ENCODE peak calls at places on chromosomes 6 and 20, in ten cellular contexts. W is DMS53, R is AG09319, Q is AG08395, P is M059J, G is anterior cingulate cortex, S is uterus, Z is hypothalamus, F is AG10803, A is NCI-H1436. H is an unnamed sample.

GRCh38 chr20:48231253-48231652 is 446.0 kb upstream of the SULF2 start:
- DNase-seq in W (no peak), R (no peak), Q (no peak), P (no peak), G (no peak), S (no peak), Z (no peak), F (no peak), A (no peak), H (no peak)

GRCh38 chr6:15077006-15077405 is 168.9 kb upstream of the JARID2 start:
- DNase-seq in W (no peak), R (no peak), Q (no peak), P (peak; percentile 20), G (no peak), S (no peak), Z (no peak), F (no peak), A (no peak), H (no peak)

GRCh38 chr20:5400164-5400762 is 83.5 kb upstream of the PROKR2 start:
- DNase-seq in W (peak; percentile 14), R (no peak), Q (no peak), P (peak; percentile 40), G (no peak), S (no peak), Z (no peak), F (peak; percentile 3), A (no peak), H (no peak)

GRCh38 chr20:19944772-19945459 is 72.2 kb upstream of the NAA20 start:
- DNase-seq in W (no peak), R (peak; percentile 61), Q (peak; percentile 17), P (peak; percentile 15), G (no peak), S (no peak), Z (no peak), F (peak; percentile 43), A (no peak), H (no peak)

GRCh38 chr6:10030942-10031537 is 383.8 kb downstream of the TFAP2A start:
- DNase-seq in W (peak; percentile 27), R (no peak), Q (peak; percentile 3), P (peak; percentile 47), G (no peak), S (no peak), Z (no peak), F (no peak), A (no peak), H (peak; percentile 33)

GRCh38 chr6:16739329-16739801 is 21.9 kb downstream of the ATXN1 start:
- DNase-seq in W (no peak), R (no peak), Q (no peak), P (peak; percentile 84), G (no peak), S (no peak), Z (no peak), F (peak; percentile 90), A (no peak), H (peak; percentile 53)

GRCh38 chr20:8148501-8148900 is 16.4 kb downstream of the PLCB1 start:
- DNase-seq in W (no peak), R (no peak), Q (no peak), P (no peak), G (no peak), S (no peak), Z (no peak), F (no peak), A (no peak), H (peak; percentile 49)

GRCh38 chr20:5606347-5606746 is 143.9 kb upstream of the SHLD1 start:
- DNase-seq in W (no peak), R (no peak), Q (no peak), P (no peak), G (no peak), S (no peak), Z (no peak), F (no peak), A (no peak), H (no peak)

GRCh38 chr20:62749851-62750445 is 41.3 kb downstream of the NTSR1 start:
- DNase-seq in W (no peak), R (no peak), Q (no peak), P (no peak), G (no peak), S (no peak), Z (no peak), F (no peak), A (no peak), H (no peak)

GRCh38 chr20:19254086-19254821 is 41.8 kb downstream of the SLC24A3 start:
- DNase-seq in W (no peak), R (peak; percentile 22), Q (peak; percentile 67), P (peak; percentile 91), G (no peak), S (peak; percentile 46), Z (no peak), F (peak; percentile 78), A (no peak), H (peak; percentile 73)

GRCh38 chr20:10453241-10453640 is 18.1 kb downstream of the SLX4IP start:
- DNase-seq in W (peak; percentile 86), R (no peak), Q (no peak), P (no peak), G (no peak), S (no peak), Z (no peak), F (no peak), A (no peak), H (no peak)

GRCh38 chr6:107999341-107999740 is 41.3 kb upstream of the SEC63 start:
- DNase-seq in W (no peak), R (no peak), Q (no peak), P (no peak), G (no peak), S (no peak), Z (no peak), F (no peak), A (no peak), H (no peak)

GRCh38 chr6:3453410-3453809 is 3.4 kb downstream of the SLC22A23 start:
- DNase-seq in W (no peak), R (no peak), Q (no peak), P (no peak), G (no peak), S (no peak), Z (no peak), F (no peak), A (no peak), H (no peak)

GRCh38 chr20:19934792-19935491 is 82.2 kb upstream of the NAA20 start:
- DNase-seq in W (peak; percentile 93), R (no peak), Q (peak; percentile 40), P (no peak), G (peak; percentile 62), S (peak; percentile 64), Z (peak; percentile 47), F (no peak), A (peak; percentile 58), H (no peak)

GRCh38 chr6:157304840-157305675 is 18.3 kb downstream of the TMEM242 start:
- DNase-seq in W (no peak), R (no peak), Q (peak; percentile 22), P (peak; percentile 59), G (no peak), S (no peak), Z (no peak), F (peak; percentile 38), A (no peak), H (peak; percentile 48)

GRCh38 chr6:84137989-84138575 is 89.4 kb downstream of the CEP162 start:
- DNase-seq in W (no peak), R (no peak), Q (no peak), P (peak; percentile 59), G (no peak), S (no peak), Z (no peak), F (no peak), A (no peak), H (peak; percentile 34)

GRCh38 chr20:49573900-49574416 is 6.0 kb upstream of the PTGIS start:
- DNase-seq in W (no peak), R (no peak), Q (peak; percentile 78), P (peak; percentile 60), G (no peak), S (peak; percentile 44), Z (no peak), F (peak; percentile 78), A (no peak), H (peak; percentile 35)

GRCh38 chr20:44572551-44573500 is 9.6 kb upstream of the PKIG start:
- DNase-seq in W (no peak), R (peak; percentile 56), Q (peak; percentile 81), P (peak; percentile 97), G (peak; percentile 65), S (peak; percentile 67), Z (peak; percentile 58), F (peak; percentile 92), A (no peak), H (peak; percentile 93)

GRCh38 chr6:79230149-79230548 is 4.3 kb downstream of the HMGN3 start:
- DNase-seq in W (no peak), R (no peak), Q (no peak), P (no peak), G (no peak), S (no peak), Z (no peak), F (no peak), A (no peak), H (peak; percentile 6)

GRCh38 chr20:24984963-24985640 is 7.4 kb downstream of the APMAP start:
- DNase-seq in W (no peak), R (no peak), Q (no peak), P (no peak), G (no peak), S (no peak), Z (no peak), F (no peak), A (no peak), H (no peak)

GRCh38 chr6:26187981-26188635 is 100.9 kb downstream of the HFE start:
- DNase-seq in W (peak; percentile 82), R (no peak), Q (no peak), P (peak; percentile 68), G (no peak), S (peak; percentile 43), Z (no peak), F (peak; percentile 54), A (no peak), H (peak; percentile 76)

GRCh38 chr6:150898390-150899170 is 33.1 kb downstream of the MTHFD1L start:
- DNase-seq in W (no peak), R (no peak), Q (peak; percentile 7), P (peak; percentile 34), G (no peak), S (no peak), Z (no peak), F (peak; percentile 68), A (no peak), H (peak; percentile 37)

GRCh38 chr6:27078734-27079357 is 168.7 kb upstream of the PRSS16 start:
- DNase-seq in W (peak; percentile 88), R (peak; percentile 31), Q (peak; percentile 59), P (peak; percentile 77), G (peak; percentile 28), S (no peak), Z (peak; percentile 3), F (peak; percentile 65), A (peak; percentile 76), H (peak; percentile 66)

GRCh38 chr20:43938017-43938655 is 23.5 kb downstream of the TOX2 start:
- DNase-seq in W (peak; percentile 19), R (no peak), Q (peak; percentile 37), P (peak; percentile 71), G (no peak), S (no peak), Z (no peak), F (peak; percentile 46), A (no peak), H (no peak)

GRCh38 chr6:128570439-128571063 is 50.2 kb upstream of the PTPRK start:
- DNase-seq in W (peak; percentile 10), R (no peak), Q (no peak), P (peak; percentile 88), G (no peak), S (no peak), Z (no peak), F (no peak), A (no peak), H (peak; percentile 42)

GRCh38 chr6:105900120-105900937 is 185.8 kb upstream of the PRDM1 start:
- DNase-seq in W (no peak), R (peak; percentile 58), Q (peak; percentile 77), P (peak; percentile 65), G (no peak), S (no peak), Z (no peak), F (peak; percentile 91), A (no peak), H (peak; percentile 50)